ENCODE peak calls at places on chromosomes 7 and 10, in seven cellular contexts. One of them, this sample, is unnamed.

GRCh38 chr7:139231513-139232376 is 708 bp downstream of the UBN2 start:
- DNase-seq in cardiac fibroblast: no peak
- DNase-seq in AG09309: no peak
- DNase-seq in endothelial cell: peak
- DNase-seq in CD4-positive, alpha-beta T cell: peak
- DNase-seq in AG04450: no peak
- DNase-seq in A549: peak
- DNase-seq in this sample: no peak

GRCh38 chr10:4651404-4652037 is 174.5 kb upstream of the AKR1E2 start:
- DNase-seq in endothelial cell: no peak
- DNase-seq in AG04450: no peak
- DNase-seq in AG09309: no peak
- DNase-seq in CD4-positive, alpha-beta T cell: no peak
- DNase-seq in cardiac fibroblast: peak
- DNase-seq in A549: no peak
- DNase-seq in this sample: no peak

GRCh38 chr10:103759100-103759781 is 96.1 kb downstream of the SH3PXD2A start:
- DNase-seq in CD4-positive, alpha-beta T cell: no peak
- DNase-seq in AG09309: peak
- DNase-seq in endothelial cell: peak
- DNase-seq in A549: peak
- DNase-seq in cardiac fibroblast: peak
- DNase-seq in AG04450: peak
- DNase-seq in this sample: no peak

GRCh38 chr10:76333801-76334200 is 902.4 kb downstream of the LRMDA start:
- DNase-seq in CD4-positive, alpha-beta T cell: no peak
- DNase-seq in endothelial cell: no peak
- DNase-seq in A549: no peak
- DNase-seq in cardiac fibroblast: no peak
- DNase-seq in AG04450: no peak
- DNase-seq in AG09309: no peak
- DNase-seq in this sample: no peak

GRCh38 chr7:105792488-105793370 is 83.7 kb downstream of the ATXN7L1 start:
- DNase-seq in endothelial cell: no peak
- DNase-seq in cardiac fibroblast: no peak
- DNase-seq in AG09309: no peak
- DNase-seq in A549: no peak
- DNase-seq in CD4-positive, alpha-beta T cell: no peak
- DNase-seq in AG04450: no peak
- DNase-seq in this sample: no peak

GRCh38 chr7:77327932-77328628 is 88.1 kb downstream of the GSAP start:
- DNase-seq in AG09309: no peak
- DNase-seq in AG04450: no peak
- DNase-seq in CD4-positive, alpha-beta T cell: no peak
- DNase-seq in endothelial cell: no peak
- DNase-seq in A549: no peak
- DNase-seq in cardiac fibroblast: no peak
- DNase-seq in this sample: no peak

GRCh38 chr7:128860158-128861073 is 2.2 kb upstream of the ATP6V1F start:
- DNase-seq in AG04450: peak
- DNase-seq in CD4-positive, alpha-beta T cell: no peak
- DNase-seq in AG09309: no peak
- DNase-seq in cardiac fibroblast: peak
- DNase-seq in A549: no peak
- DNase-seq in endothelial cell: no peak
- DNase-seq in this sample: no peak

GRCh38 chr7:143008007-143008901 is 18.7 kb downstream of the OR9A2 start:
- DNase-seq in AG09309: no peak
- DNase-seq in A549: peak
- DNase-seq in endothelial cell: peak
- DNase-seq in AG04450: peak
- DNase-seq in CD4-positive, alpha-beta T cell: peak
- DNase-seq in cardiac fibroblast: peak
- DNase-seq in this sample: no peak

GRCh38 chr10:61757525-61758397 is 95.0 kb downstream of the CABCOCO1 start:
- DNase-seq in endothelial cell: no peak
- DNase-seq in CD4-positive, alpha-beta T cell: no peak
- DNase-seq in AG09309: peak
- DNase-seq in cardiac fibroblast: peak
- DNase-seq in AG04450: no peak
- DNase-seq in A549: peak
- DNase-seq in this sample: no peak

GRCh38 chr10:61733358-61733940 is 70.7 kb downstream of the CABCOCO1 start:
- DNase-seq in AG09309: no peak
- DNase-seq in cardiac fibroblast: peak
- DNase-seq in A549: peak
- DNase-seq in endothelial cell: peak
- DNase-seq in CD4-positive, alpha-beta T cell: no peak
- DNase-seq in AG04450: peak
- DNase-seq in this sample: no peak

GRCh38 chr10:127614484-127614883 is 65.4 kb downstream of the NPS start:
- DNase-seq in endothelial cell: no peak
- DNase-seq in AG09309: no peak
- DNase-seq in AG04450: no peak
- DNase-seq in cardiac fibroblast: no peak
- DNase-seq in A549: no peak
- DNase-seq in CD4-positive, alpha-beta T cell: no peak
- DNase-seq in this sample: no peak

GRCh38 chr7:141210862-141211261 is 137.0 kb downstream of the TMEM178B start:
- DNase-seq in AG09309: no peak
- DNase-seq in CD4-positive, alpha-beta T cell: no peak
- DNase-seq in A549: no peak
- DNase-seq in endothelial cell: no peak
- DNase-seq in cardiac fibroblast: no peak
- DNase-seq in AG04450: no peak
- DNase-seq in this sample: no peak

DNA sequence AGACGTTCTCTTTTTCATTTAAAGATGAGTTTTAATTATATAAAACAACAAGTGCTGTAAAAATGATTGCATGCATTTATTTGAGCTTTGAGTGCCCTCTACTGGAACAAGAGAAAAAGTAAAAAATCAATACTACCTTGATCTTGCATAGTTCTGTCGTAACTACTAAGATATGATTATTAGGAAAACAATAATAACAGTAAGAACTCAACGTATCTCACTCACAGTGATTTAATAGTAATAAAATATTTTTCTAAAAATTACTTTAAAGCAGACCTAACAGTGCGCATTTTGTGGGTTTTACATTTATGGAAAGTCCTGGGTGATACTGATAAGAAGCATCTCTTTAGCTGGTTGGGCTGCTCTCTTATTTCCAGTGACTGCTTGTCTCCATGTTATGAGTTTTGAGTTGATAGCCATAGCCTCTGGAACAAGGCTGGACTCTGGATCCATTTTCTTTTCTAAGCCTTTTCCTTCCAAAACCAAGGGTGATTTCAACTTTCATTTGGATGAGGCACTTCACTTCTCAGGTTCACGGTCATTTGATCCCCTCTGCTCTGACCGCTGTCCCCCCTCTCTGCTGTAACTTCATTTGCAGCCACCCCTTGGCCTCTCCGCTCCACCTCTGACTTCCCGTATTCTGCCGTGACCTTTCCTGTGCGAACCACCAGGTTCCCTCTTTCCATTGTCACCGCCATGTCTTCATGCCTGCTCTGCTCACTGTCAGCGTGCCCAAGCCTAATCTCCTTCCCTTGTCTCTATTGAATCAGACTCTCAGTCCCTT is 29.6 kb upstream of the INHBA start:
- DNase-seq in A549: no peak
- DNase-seq in endothelial cell: no peak
- DNase-seq in AG04450: no peak
- DNase-seq in CD4-positive, alpha-beta T cell: no peak
- DNase-seq in AG09309: no peak
- DNase-seq in cardiac fibroblast: peak
- DNase-seq in this sample: no peak
- TF ChIP-seq CTCF in A549: peak
- TF ChIP-seq CTCF in endothelial cell: no peak
- TF ChIP-seq CTCF in AG04450: peak
- TF ChIP-seq CTCF in CD4-positive, alpha-beta T cell: no peak
- TF ChIP-seq CTCF in AG09309: peak
- TF ChIP-seq CTCF in cardiac fibroblast: peak
- TF ChIP-seq CTCF in this sample: peak

GRCh38 chr7:114426824-114427223 is 12.2 kb downstream of the FOXP2 start:
- DNase-seq in cardiac fibroblast: peak
- DNase-seq in AG04450: no peak
- DNase-seq in endothelial cell: no peak
- DNase-seq in AG09309: no peak
- DNase-seq in CD4-positive, alpha-beta T cell: no peak
- DNase-seq in A549: peak
- DNase-seq in this sample: no peak
- TF ChIP-seq CTCF in cardiac fibroblast: no peak
- TF ChIP-seq CTCF in AG04450: peak
- TF ChIP-seq CTCF in endothelial cell: no peak
- TF ChIP-seq CTCF in AG09309: peak
- TF ChIP-seq CTCF in CD4-positive, alpha-beta T cell: no peak
- TF ChIP-seq CTCF in A549: peak
- TF ChIP-seq CTCF in this sample: peak

DNA sequence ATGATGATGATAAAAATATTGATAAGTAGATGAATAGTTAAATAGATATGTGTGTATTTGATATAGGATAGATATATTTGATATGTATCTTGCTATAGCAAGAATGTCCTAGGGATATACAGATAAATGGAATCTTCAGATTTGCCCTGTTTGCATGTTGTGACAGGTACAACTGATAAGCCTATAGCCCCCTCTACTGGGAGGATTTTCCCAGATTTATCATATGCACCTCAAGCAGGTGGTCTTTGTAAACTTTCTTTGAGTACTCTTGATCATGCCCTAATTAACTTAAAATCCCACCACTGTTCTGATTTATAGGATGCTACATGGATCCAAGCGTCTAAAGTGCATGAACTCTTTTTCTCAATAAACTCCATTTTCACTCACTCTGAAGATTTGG is 1050.7 kb downstream of the SORCS3 start:
- DNase-seq in endothelial cell: peak
- DNase-seq in CD4-positive, alpha-beta T cell: no peak
- DNase-seq in cardiac fibroblast: no peak
- DNase-seq in AG04450: no peak
- DNase-seq in AG09309: no peak
- DNase-seq in A549: peak
- DNase-seq in this sample: no peak
- TF ChIP-seq CTCF in endothelial cell: peak
- TF ChIP-seq CTCF in CD4-positive, alpha-beta T cell: no peak
- TF ChIP-seq CTCF in cardiac fibroblast: no peak
- TF ChIP-seq CTCF in AG04450: no peak
- TF ChIP-seq CTCF in AG09309: peak
- TF ChIP-seq CTCF in A549: no peak
- TF ChIP-seq CTCF in this sample: peak

DNA sequence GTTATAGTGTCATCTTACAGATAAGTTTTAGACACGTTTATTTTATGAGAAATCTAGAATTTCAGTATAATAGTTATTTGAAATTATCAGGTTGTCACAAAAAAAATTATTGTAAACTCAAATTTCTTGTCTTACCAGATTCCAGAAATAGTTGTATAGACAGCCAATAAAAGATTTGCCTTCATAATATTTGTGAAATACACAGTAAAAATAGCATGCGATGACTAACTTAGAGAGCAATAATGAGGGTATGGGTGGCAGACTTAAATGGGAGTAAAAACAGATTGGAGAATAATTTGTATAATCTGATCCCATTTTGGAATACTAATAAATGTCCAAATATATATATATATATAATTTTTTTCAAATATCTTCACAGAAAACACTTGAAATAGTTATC is 687.5 kb upstream of the LRRTM3 start:
- DNase-seq in endothelial cell: no peak
- DNase-seq in AG09309: no peak
- DNase-seq in A549: no peak
- DNase-seq in cardiac fibroblast: no peak
- DNase-seq in CD4-positive, alpha-beta T cell: no peak
- DNase-seq in AG04450: no peak
- DNase-seq in this sample: no peak
- TF ChIP-seq CTCF in endothelial cell: no peak
- TF ChIP-seq CTCF in AG09309: no peak
- TF ChIP-seq CTCF in A549: no peak
- TF ChIP-seq CTCF in cardiac fibroblast: no peak
- TF ChIP-seq CTCF in CD4-positive, alpha-beta T cell: no peak
- TF ChIP-seq CTCF in AG04450: no peak
- TF ChIP-seq CTCF in this sample: no peak

DNA sequence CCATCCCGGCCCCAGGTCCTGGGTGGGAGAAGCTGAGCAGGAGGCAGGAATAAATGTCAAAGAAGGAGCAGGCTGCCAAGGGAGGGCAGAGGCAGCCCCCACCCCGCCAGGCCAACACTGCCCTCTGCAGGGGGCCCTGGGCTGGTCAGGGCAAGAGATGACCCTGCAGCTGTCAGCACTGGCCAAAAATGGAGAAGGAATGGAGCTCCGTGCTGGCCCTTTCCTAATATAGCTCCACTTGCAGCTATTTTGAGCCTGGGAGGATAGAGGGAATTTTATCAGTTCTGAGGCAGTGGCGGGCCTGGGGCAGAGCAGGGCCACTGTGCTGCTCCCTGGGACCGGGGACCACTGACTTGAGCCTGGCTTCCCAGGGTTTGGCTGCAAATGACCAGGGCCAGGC is 16.0 kb downstream of the LDB3 start:
- DNase-seq in AG09309: no peak
- DNase-seq in endothelial cell: peak
- DNase-seq in cardiac fibroblast: no peak
- DNase-seq in CD4-positive, alpha-beta T cell: no peak
- DNase-seq in A549: no peak
- DNase-seq in AG04450: no peak
- DNase-seq in this sample: no peak
- TF ChIP-seq CTCF in AG09309: peak
- TF ChIP-seq CTCF in endothelial cell: peak
- TF ChIP-seq CTCF in cardiac fibroblast: peak
- TF ChIP-seq CTCF in CD4-positive, alpha-beta T cell: no peak
- TF ChIP-seq CTCF in A549: peak
- TF ChIP-seq CTCF in AG04450: peak
- TF ChIP-seq CTCF in this sample: peak

DNA sequence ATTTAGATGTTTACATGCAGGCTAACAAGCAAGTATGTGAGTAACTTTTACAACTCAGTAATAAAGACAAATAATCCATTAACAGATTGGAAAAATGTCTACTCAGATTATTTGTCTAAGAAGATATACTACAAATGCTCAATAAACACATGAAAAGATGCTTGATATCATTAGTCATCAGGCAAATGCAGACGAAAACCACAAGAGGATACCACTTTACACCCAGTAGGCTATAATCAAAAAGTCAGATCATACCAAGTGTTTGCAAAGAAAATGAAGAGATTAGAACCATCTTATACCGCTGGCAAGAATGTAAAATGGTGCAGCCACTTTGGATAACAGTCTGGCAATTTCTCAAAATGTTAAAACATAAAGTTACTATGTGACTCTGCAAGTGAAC is 84.1 kb downstream of the MALSU1 start:
- DNase-seq in endothelial cell: no peak
- DNase-seq in A549: no peak
- DNase-seq in cardiac fibroblast: peak
- DNase-seq in CD4-positive, alpha-beta T cell: no peak
- DNase-seq in AG04450: no peak
- DNase-seq in AG09309: no peak
- DNase-seq in this sample: no peak
- TF ChIP-seq CTCF in endothelial cell: no peak
- TF ChIP-seq CTCF in A549: no peak
- TF ChIP-seq CTCF in cardiac fibroblast: no peak
- TF ChIP-seq CTCF in CD4-positive, alpha-beta T cell: no peak
- TF ChIP-seq CTCF in AG04450: no peak
- TF ChIP-seq CTCF in AG09309: no peak
- TF ChIP-seq CTCF in this sample: no peak

DNA sequence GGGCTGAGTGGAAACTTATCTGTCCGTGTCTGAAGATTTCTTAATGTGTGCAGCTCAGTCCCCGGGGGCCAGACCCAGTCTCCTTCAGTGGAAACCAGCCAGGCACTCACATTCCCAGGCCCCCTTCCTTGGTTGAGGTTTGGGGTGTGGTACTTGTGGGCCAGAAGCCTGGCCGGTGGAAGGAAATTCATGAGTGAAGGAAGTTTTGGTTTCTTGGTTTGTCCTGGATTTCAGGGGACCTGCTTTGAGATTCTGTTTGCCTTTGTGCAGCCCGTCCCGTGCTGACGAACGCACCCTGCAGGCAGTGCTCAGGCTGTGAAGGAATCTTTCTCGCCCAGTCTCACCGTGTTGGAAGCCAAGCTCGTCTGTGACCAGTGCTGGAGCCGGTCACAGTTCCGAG is 2.9 kb downstream of the INPP5A start:
- DNase-seq in A549: no peak
- DNase-seq in cardiac fibroblast: peak
- DNase-seq in CD4-positive, alpha-beta T cell: no peak
- DNase-seq in endothelial cell: no peak
- DNase-seq in AG09309: no peak
- DNase-seq in AG04450: no peak
- DNase-seq in this sample: peak
- TF ChIP-seq CTCF in A549: no peak
- TF ChIP-seq CTCF in cardiac fibroblast: peak
- TF ChIP-seq CTCF in CD4-positive, alpha-beta T cell: no peak
- TF ChIP-seq CTCF in endothelial cell: no peak
- TF ChIP-seq CTCF in AG09309: peak
- TF ChIP-seq CTCF in AG04450: peak
- TF ChIP-seq CTCF in this sample: peak

This sample was measured in chondrocyte.